ENCODE peak calls at places on chromosome 22, in nine cellular contexts. Z is globus pallidus; E is NCI-H524; W is psoas muscle; H is Calu3; I is lung; R is left cardiac atrium; Y is stimulated activated CD8-positive, alpha-beta memory T cell treated with anti-CD3 and anti-CD28 coated beads, Interleukin-15, amount 100 ng/mL, for 1 hour; G is AG04450. L is an unnamed sample.

GRCh38 chr22:32699686-32700085 is 101.8 kb upstream of the TIMP3 start:
- DNase-seq in E (no peak), G (no peak), Z (no peak), Y (no peak), W (no peak), I (no peak), H (no peak), R (no peak), L (no peak)

GRCh38 chr22:19979712-19980493 is 36.7 kb downstream of the ARVCF start:
- DNase-seq in H (no peak), Y (no peak), R (no peak), Z (no peak), G (no peak), W (peak), I (no peak), E (no peak), L (no peak)

GRCh38 chr22:46574993-46575914 is 37.8 kb upstream of the CELSR1 start:
- DNase-seq in G (no peak), H (peak), W (peak), E (no peak), I (no peak), R (peak), Y (no peak), Z (no peak), L (peak)

GRCh38 chr22:44536411-44536810 is 38.4 kb upstream of the RTL6 start:
- DNase-seq in W (no peak), E (no peak), Z (no peak), Y (no peak), I (no peak), G (no peak), R (no peak), H (no peak), L (no peak)

GRCh38 chr22:45096256-45096907 is 67.3 kb upstream of the NUP50 start:
- DNase-seq in E (peak), W (no peak), Z (peak), R (peak), H (peak), I (peak), G (no peak), Y (peak), L (peak)

GRCh38 chr22:42500164-42500835 is 19.3 kb downstream of the RRP7A start:
- DNase-seq in I (peak), G (no peak), Z (peak), E (no peak), H (no peak), W (peak), Y (peak), R (peak), L (peak)

GRCh38 chr22:44583076-44583760 is 85.2 kb upstream of the RTL6 start:
- DNase-seq in R (peak), W (no peak), E (no peak), Y (no peak), Z (no peak), G (no peak), I (no peak), H (no peak), L (no peak)

GRCh38 chr22:44428941-44429615 is 69.0 kb downstream of the RTL6 start:
- DNase-seq in Y (no peak), I (no peak), Z (no peak), W (no peak), E (no peak), R (no peak), G (no peak), H (no peak), L (no peak)

GRCh38 chr22:48555606-48556005 is 1272.1 kb downstream of the BRD1 start:
- DNase-seq in Z (no peak), E (peak), Y (no peak), W (no peak), G (no peak), I (no peak), R (no peak), H (no peak), L (peak)

GRCh38 chr22:29987143-29987542 is 93.1 kb upstream of the HORMAD2 start:
- DNase-seq in R (no peak), G (no peak), I (no peak), W (no peak), Y (no peak), Z (peak), H (no peak), E (no peak), L (no peak)

GRCh38 chr22:45450931-45451651 is 37.6 kb downstream of the RIBC2 start:
- DNase-seq in I (no peak), E (no peak), H (no peak), Z (no peak), W (peak), R (no peak), G (peak), Y (no peak), L (no peak)

GRCh38 chr22:24486501-24486921 is 8.6 kb upstream of the UPB1 start:
- DNase-seq in W (no peak), H (no peak), Y (no peak), I (no peak), Z (no peak), E (no peak), R (no peak), G (no peak), L (no peak)

GRCh38 chr22:44838316-44839016 is 86.1 kb downstream of the ARHGAP8 start:
- DNase-seq in G (no peak), Y (no peak), Z (no peak), E (no peak), I (no peak), W (no peak), H (no peak), R (no peak), L (no peak)

GRCh38 chr22:31980628-31981027 is 36.3 kb downstream of the YWHAH start:
- DNase-seq in G (no peak), W (no peak), Z (no peak), H (no peak), I (no peak), E (no peak), Y (no peak), R (no peak), L (no peak)

GRCh38 chr22:25051073-25051472 is 98.6 kb downstream of the KIAA1671 start:
- DNase-seq in R (no peak), Z (no peak), I (no peak), G (no peak), E (no peak), W (no peak), H (no peak), Y (no peak), L (no peak)

GRCh38 chr22:49867303-49868250 is 13.9 kb downstream of the ZBED4 start:
- DNase-seq in G (no peak), W (no peak), I (no peak), H (no peak), Z (no peak), R (no peak), Y (no peak), E (no peak), L (no peak)

GRCh38 chr22:25419247-25420113 is 145.0 kb upstream of the GRK3 start:
- DNase-seq in Y (no peak), W (no peak), G (no peak), H (no peak), I (peak), R (no peak), Z (no peak), E (peak), L (no peak)

GRCh38 chr22:19405133-19405532 is 26.4 kb downstream of the HIRA start:
- DNase-seq in Z (no peak), W (no peak), R (no peak), G (no peak), I (no peak), Y (no peak), H (no peak), E (no peak), L (no peak)

GRCh38 chr22:50503475-50504145 is 3.9 kb downstream of the LMF2 start:
- DNase-seq in Z (no peak), R (no peak), H (no peak), I (no peak), E (no peak), G (no peak), W (no peak), Y (no peak), L (no peak)

GRCh38 chr22:24303007-24303406 is 32.4 kb downstream of the SPECC1L start:
- DNase-seq in R (no peak), W (no peak), Z (no peak), I (no peak), E (no peak), H (peak), G (no peak), Y (no peak), L (no peak)

GRCh38 chr22:45677060-45677459 is 5.4 kb downstream of the ATXN10 start:
- DNase-seq in G (no peak), Y (no peak), R (no peak), H (no peak), I (no peak), E (no peak), W (no peak), Z (no peak), L (no peak)

GRCh38 chr22:47369431-47370015 is 607.1 kb downstream of the TBC1D22A start:
- DNase-seq in Z (no peak), Y (no peak), R (no peak), W (no peak), E (no peak), I (no peak), H (no peak), G (no peak), L (no peak)

GRCh38 chr22:31153357-31153756 is 6.6 kb upstream of the RNF185 start:
- DNase-seq in Y (no peak), E (no peak), Z (no peak), I (no peak), W (no peak), R (no peak), G (no peak), H (no peak), L (no peak)

L was measured in pancreas.